ENCODE peak calls at places on chromosomes 11 and 22, in eight cellular contexts. G is Panc1; S is substantia nigra; D is dorsolateral prefrontal cortex; P is effector memory CD4-positive, alpha-beta T cell; T is left ventricle myocardium inferior; X is PC-3; U is right lobe of liver. B is an unnamed sample.

GRCh38 chr11:134762248-134763029 is 350.4 kb upstream of the B3GAT1 start:
- DNase-seq in G (no peak), S (no peak), D (no peak), P (no peak), T (no peak), X (peak; percentile 63), U (no peak), B (peak; percentile 50)

GRCh38 chr11:26947379-26947844 is 46.5 kb upstream of the FIBIN start:
- DNase-seq in G (no peak), S (no peak), D (no peak), P (no peak), T (no peak), X (no peak), U (no peak), B (no peak)

GRCh38 chr22:38401336-38402084 is 53.5 kb downstream of the KCNJ4 start:
- DNase-seq in G (no peak), S (no peak), D (no peak), P (no peak), T (no peak), X (no peak), U (no peak), B (no peak)

GRCh38 chr11:130815921-130816320 is 100.4 kb downstream of the SNX19 start:
- DNase-seq in G (no peak), S (no peak), D (no peak), P (no peak), T (no peak), X (no peak), U (no peak), B (no peak)

GRCh38 chr11:61052182-61052972 is 49.9 kb upstream of the CD5 start:
- DNase-seq in G (no peak), S (no peak), D (no peak), P (no peak), T (no peak), X (no peak), U (peak; percentile 36), B (no peak)

GRCh38 chr11:126645206-126645605 is 289.7 kb downstream of the ST3GAL4 start:
- DNase-seq in G (no peak), S (no peak), D (no peak), P (no peak), T (no peak), X (no peak), U (no peak), B (no peak)

GRCh38 chr11:12013771-12014170 is 5.3 kb upstream of the DKK3 start:
- DNase-seq in G (no peak), S (no peak), D (no peak), P (no peak), T (no peak), X (peak; percentile 19), U (no peak), B (no peak)

GRCh38 chr11:16739326-16739875 is 954 bp downstream of the C11orf58 start:
- DNase-seq in G (no peak), S (no peak), D (no peak), P (no peak), T (no peak), X (peak; percentile 11), U (no peak), B (no peak)

GRCh38 chr11:114296190-114296978 is at the start of gene NNMT:
- DNase-seq in G (no peak), S (no peak), D (no peak), P (no peak), T (peak; percentile 68), X (peak; percentile 60), U (peak; percentile 86), B (peak; percentile 19)

GRCh38 chr11:122983438-122984185 is 2.0 kb upstream of the BSX start:
- DNase-seq in G (no peak), S (no peak), D (no peak), P (no peak), T (no peak), X (no peak), U (no peak), B (no peak)

GRCh38 chr11:34501962-34502361 is 11.6 kb downstream of the ELF5 start:
- DNase-seq in G (no peak), S (no peak), D (no peak), P (no peak), T (no peak), X (no peak), U (no peak), B (no peak)

GRCh38 chr11:128747728-128748148 is 53.9 kb downstream of the FLI1 start:
- DNase-seq in G (no peak), S (no peak), D (no peak), P (no peak), T (no peak), X (no peak), U (no peak), B (no peak)
- H3K27ac ChIP-seq in G (no peak overlapping the region), S (no peak overlapping the region), D (no peak overlapping the region), P (peak overlapping the region; percentile 38), T (no peak overlapping the region), X (no peak overlapping the region), U (no peak overlapping the region), B (no peak overlapping the region)

GRCh38 chr11:43933608-43934358 is 8.7 kb upstream of the C11orf96 start:
- DNase-seq in G (no peak), S (no peak), D (no peak), P (no peak), T (no peak), X (no peak), U (no peak), B (no peak)

GRCh38 chr11:43931717-43932039 is 10.8 kb upstream of the C11orf96 start:
- DNase-seq in G (no peak), S (no peak), D (no peak), P (no peak), T (no peak), X (no peak), U (no peak), B (no peak)

GRCh38 chr11:43933226-43933607 is 9.2 kb upstream of the C11orf96 start:
- DNase-seq in G (no peak), S (no peak), D (no peak), P (no peak), T (no peak), X (no peak), U (no peak), B (no peak)

GRCh38 chr11:43928721-43929120 is 13.7 kb upstream of the C11orf96 start:
- DNase-seq in G (no peak), S (no peak), D (no peak), P (no peak), T (no peak), X (no peak), U (no peak), B (no peak)

GRCh38 chr11:43930868-43931716 is 11.3 kb upstream of the C11orf96 start:
- DNase-seq in G (no peak), S (no peak), D (no peak), P (no peak), T (no peak), X (no peak), U (no peak), B (no peak)
- H3K27ac ChIP-seq in G (no peak overlapping the region), S (no peak overlapping the region), D (no peak overlapping the region), P (no peak overlapping the region), T (no peak overlapping the region), X (no peak overlapping the region), U (no peak overlapping the region), B (no peak overlapping the region)

GRCh38 chr11:45233121-45233803 is 52.9 kb downstream of the SYT13 start:
- DNase-seq in G (peak; percentile 36), S (no peak), D (peak; percentile 76), P (no peak), T (peak; percentile 66), X (peak; percentile 70), U (peak; percentile 68), B (no peak)

GRCh38 chr11:45229401-45229800 is 56.7 kb downstream of the SYT13 start:
- DNase-seq in G (no peak), S (no peak), D (no peak), P (no peak), T (no peak), X (no peak), U (no peak), B (no peak)

GRCh38 chr11:45234306-45235006 is 51.7 kb downstream of the SYT13 start:
- DNase-seq in G (no peak), S (no peak), D (no peak), P (no peak), T (no peak), X (no peak), U (no peak), B (no peak)

GRCh38 chr11:45233804-45234170 is 52.4 kb downstream of the SYT13 start:
- DNase-seq in G (no peak), S (no peak), D (no peak), P (no peak), T (no peak), X (no peak), U (no peak), B (no peak)

DNA sequence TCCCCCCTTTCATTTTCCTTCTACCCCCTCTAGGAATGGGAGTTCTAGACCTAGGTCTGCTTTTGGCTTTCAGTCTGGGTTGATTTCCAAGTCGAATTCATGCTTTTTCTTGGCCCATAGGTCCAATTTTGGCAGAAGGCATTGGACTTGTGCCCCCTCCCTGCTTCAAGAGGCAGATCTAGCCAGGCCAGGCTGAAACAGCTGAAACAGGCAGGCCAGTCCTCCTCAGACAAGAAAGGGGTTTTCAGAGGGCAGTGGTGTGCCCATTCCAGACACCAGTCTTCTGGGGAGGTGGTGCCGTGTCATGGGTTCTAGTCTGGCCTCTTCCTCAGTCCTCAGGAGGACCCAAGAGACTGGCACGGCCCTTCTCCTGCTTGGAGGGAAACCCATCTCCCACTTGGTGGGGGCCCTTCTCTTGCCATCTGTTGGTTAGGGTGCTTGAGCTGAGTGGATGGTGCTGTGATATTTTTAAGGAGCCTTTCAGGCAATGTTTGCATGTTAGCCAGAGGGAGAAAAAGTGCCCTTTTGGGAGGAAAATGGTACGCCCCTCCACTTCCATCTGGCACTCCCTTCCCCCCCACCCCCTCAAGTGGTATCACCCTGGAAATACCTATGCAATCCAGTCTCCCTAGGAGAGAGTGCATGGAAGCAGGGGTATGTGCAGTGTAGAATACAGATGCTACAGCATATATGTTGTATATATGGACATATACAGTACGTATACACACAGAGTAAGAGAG is 53.6 kb downstream of the SYT13 start:
- DNase-seq in G (no peak), S (no peak), D (no peak), P (no peak), T (no peak), X (no peak), U (no peak), B (no peak)
- H3K27ac ChIP-seq in G (no peak overlapping the region), S (no peak overlapping the region), D (peak overlapping the region; percentile 52), P (no peak overlapping the region), T (no peak overlapping the region), X (no peak overlapping the region), U (no peak overlapping the region), B (no peak overlapping the region)

DNA sequence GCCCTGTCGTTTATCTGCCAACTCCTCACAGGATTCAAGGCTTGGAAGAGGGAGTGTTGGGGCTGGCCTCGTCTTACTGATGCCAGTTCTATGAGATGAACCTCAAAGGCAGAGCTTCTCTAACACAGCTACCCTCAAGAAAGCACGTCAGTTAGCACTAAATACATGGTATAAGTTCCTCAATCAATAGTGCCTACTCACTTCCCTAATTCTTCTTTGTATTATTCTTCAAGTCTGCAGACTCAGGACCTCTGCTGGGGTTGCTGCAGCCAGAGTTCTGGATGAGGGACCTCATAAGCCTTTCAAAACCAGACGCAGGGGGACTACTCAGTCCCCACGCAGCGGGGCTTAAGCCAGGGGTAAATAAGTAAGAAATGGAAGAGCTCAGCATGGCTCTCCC is 118.4 kb downstream of the VPREB1 start:
- DNase-seq in G (no peak), S (no peak), D (no peak), P (no peak), T (no peak), X (no peak), U (no peak), B (no peak)
- H3K27ac ChIP-seq in G (no peak overlapping the region), S (no peak overlapping the region), D (no peak overlapping the region), P (no peak overlapping the region), T (no peak overlapping the region), X (no peak overlapping the region), U (no peak overlapping the region), B (no peak overlapping the region)

B was measured in pancreas.